ENCODE peak calls at places on chromosome 13, in six cellular contexts. O is NK-92 treated with Interleukin-12 subunit alpha and Interleukin-12 subunit beta, amount 100 ng/mL, for 24 hours; K is GM23248; I is neural progenitor cell; Q is BE2C; J is body of pancreas. E is an unnamed sample.

GRCh38 chr13:105196052-105196451 is 1339.4 kb downstream of the EFNB2 start:
- DNase-seq in I (no peak), O (no peak), J (no peak), Q (no peak), K (peak), E (peak)

GRCh38 chr13:79593611-79594275 is 112.8 kb downstream of the NDFIP2 start:
- DNase-seq in K (peak), J (no peak), O (no peak), Q (no peak), I (no peak), E (peak)

GRCh38 chr13:111038887-111039286 is 76.2 kb upstream of the ARHGEF7 start:
- DNase-seq in O (no peak), K (no peak), Q (no peak), I (no peak), J (no peak), E (no peak)

GRCh38 chr13:108227651-108228272 is 9.6 kb downstream of the ABHD13 start:
- DNase-seq in J (no peak), Q (peak), I (peak), K (peak), O (no peak), E (peak)

GRCh38 chr13:95494082-95494681 is 58.3 kb upstream of the CLDN10 start:
- DNase-seq in O (no peak), K (peak), I (peak), Q (peak), J (no peak), E (peak)

GRCh38 chr13:99367663-99368448 is 60.7 kb upstream of the GPR183 start:
- DNase-seq in O (no peak), J (no peak), K (no peak), I (no peak), Q (no peak), E (no peak)

GRCh38 chr13:46288570-46289259 is 77.0 kb downstream of the LRRC63 start:
- DNase-seq in K (peak), O (no peak), I (peak), J (no peak), Q (no peak), E (peak)

GRCh38 chr13:43780666-43781065 is 6.1 kb downstream of the ENOX1 start:
- DNase-seq in Q (no peak), I (no peak), O (no peak), K (no peak), J (no peak), E (no peak)

GRCh38 chr13:111922086-111922485 is 144.9 kb upstream of the SOX1 start:
- DNase-seq in O (no peak), J (no peak), Q (no peak), K (no peak), I (no peak), E (no peak)

GRCh38 chr13:42807866-42808265 is 26.5 kb downstream of the FAM216B start:
- DNase-seq in I (no peak), K (peak), Q (no peak), O (no peak), J (no peak), E (peak)

GRCh38 chr13:42266464-42266863 is 5.5 kb upstream of the AKAP11 start:
- DNase-seq in O (no peak), I (no peak), Q (no peak), K (peak), J (no peak), E (peak)

GRCh38 chr13:66313408-66313807 is 916.7 kb downstream of the PCDH9 start:
- DNase-seq in J (no peak), K (no peak), Q (no peak), I (no peak), O (no peak), E (no peak)

GRCh38 chr13:80363890-80364503 is 23.1 kb upstream of the SPRY2 start:
- DNase-seq in O (no peak), K (peak), J (no peak), Q (no peak), I (peak), E (peak)

GRCh38 chr13:101529419-101529818 is 76.9 kb downstream of the ITGBL1 start:
- DNase-seq in I (no peak), O (no peak), J (no peak), Q (no peak), K (peak), E (peak)

GRCh38 chr13:45615501-45616101 is at the start of gene ERICH6B:
- DNase-seq in J (no peak), O (no peak), Q (peak), K (no peak), I (peak), E (peak)

GRCh38 chr13:113142876-113143275 is 15.6 kb upstream of the PROZ start:
- DNase-seq in K (peak), O (no peak), I (no peak), Q (no peak), J (no peak), E (no peak)

GRCh38 chr13:23844132-23844531 is 45.1 kb downstream of the MIPEP start:
- DNase-seq in O (no peak), K (no peak), J (no peak), I (no peak), Q (no peak), E (no peak)

GRCh38 chr13:110575322-110576069 is 14.0 kb upstream of the RAB20 start:
- DNase-seq in Q (no peak), K (peak), J (no peak), I (peak), O (no peak), E (peak)

GRCh38 chr13:67224148-67224846 is 5.8 kb downstream of the PCDH9 start:
- DNase-seq in K (peak), I (peak), Q (peak), J (peak), O (peak), E (peak)

GRCh38 chr13:61084983-61085382 is 330.7 kb downstream of the PCDH20 start:
- DNase-seq in I (no peak), Q (no peak), J (no peak), K (no peak), O (no peak), E (peak)

GRCh38 chr13:113833111-113833830 is 30.6 kb downstream of the GAS6 start:
- DNase-seq in J (no peak), O (no peak), I (no peak), K (no peak), Q (no peak), E (no peak)

GRCh38 chr13:88628882-88629281 is 957.7 kb downstream of the SLITRK5 start:
- DNase-seq in O (no peak), Q (no peak), I (no peak), J (no peak), K (no peak), E (no peak)

GRCh38 chr13:113552786-113553540 is 31.6 kb upstream of the TFDP1 start:
- DNase-seq in J (no peak), O (no peak), Q (no peak), K (no peak), I (no peak), E (no peak)

GRCh38 chr13:44474122-44474910 is 100.7 kb downstream of the SERP2 start:
- DNase-seq in J (no peak), K (peak), O (no peak), I (no peak), Q (no peak), E (peak)

GRCh38 chr13:48634631-48635030 is 19.1 kb upstream of the CYSLTR2 start:
- DNase-seq in J (no peak), I (no peak), Q (no peak), O (no peak), K (no peak), E (no peak)

GRCh38 chr13:111508902-111509509 is 188.6 kb downstream of the TEX29 start:
- DNase-seq in K (no peak), I (no peak), O (no peak), J (no peak), Q (no peak), E (no peak)

GRCh38 chr13:113535381-113535781 is 44.9 kb upstream of the DCUN1D2 start:
- DNase-seq in O (no peak), I (no peak), Q (no peak), J (no peak), K (no peak), E (no peak)

GRCh38 chr13:84844473-84844872 is 954.7 kb downstream of the SLITRK6 start:
- DNase-seq in Q (no peak), J (no peak), I (peak), O (no peak), K (no peak), E (peak)

GRCh38 chr13:37141011-37141410 is 35.5 kb upstream of the CSNK1A1L start:
- DNase-seq in O (no peak), I (no peak), J (no peak), Q (no peak), K (peak), E (no peak)

GRCh38 chr13:94073006-94073744 is 406.3 kb downstream of the DCT start:
- DNase-seq in J (no peak), O (no peak), K (peak), I (no peak), Q (no peak), E (peak)

GRCh38 chr13:24243311-24243710 is 66.1 kb upstream of the C1QTNF9 start:
- DNase-seq in O (no peak), I (no peak), K (no peak), J (no peak), Q (no peak), E (no peak)

E was measured in ELR.